ENCODE peak calls at places on chromosomes 1 and 21, in eight cellular contexts. G is GM23338, F is HepG2, D is HCT116, V is upper lobe of left lung, M is GM12878, U is Panc1, R is K562. J is an unnamed sample.

GRCh38 chr1:218665216-218665615 is 320.1 kb downstream of the TGFB2 start:
- ATAC-seq in G (no peak), F (no peak), D (peak), V (no peak), M (no peak), U (peak), R (no peak), J (peak)

GRCh38 chr1:1808206-1808605 is 29.9 kb upstream of the NADK start:
- ATAC-seq in G (no peak), F (no peak), D (no peak), V (no peak), M (no peak), U (no peak), R (no peak), J (no peak)

GRCh38 chr1:67280696-67281095 is 27.0 kb upstream of the IL12RB2 start:
- ATAC-seq in G (no peak), F (no peak), D (no peak), V (no peak), M (no peak), U (no peak), R (no peak), J (no peak)

GRCh38 chr1:93768380-93768863 is 86.8 kb upstream of the BCAR3 start:
- ATAC-seq in G (peak), F (peak), D (no peak), V (no peak), M (no peak), U (peak), R (peak), J (peak)

GRCh38 chr1:87000460-87000859 is 86.0 kb downstream of the HS2ST1 start:
- ATAC-seq in G (no peak), F (no peak), D (no peak), V (no peak), M (no peak), U (no peak), R (no peak), J (no peak)

GRCh38 chr1:213275293-213275692 is 224.3 kb downstream of the RPS6KC1 start:
- ATAC-seq in G (no peak), F (no peak), D (no peak), V (no peak), M (no peak), U (no peak), R (no peak), J (no peak)

GRCh38 chr1:214514819-214515383 is 36.5 kb downstream of the PTPN14 start:
- ATAC-seq in G (peak), F (no peak), D (no peak), V (no peak), M (no peak), U (peak), R (no peak), J (no peak)

GRCh38 chr1:117371436-117372151 is 4.3 kb downstream of the MAN1A2 start:
- ATAC-seq in G (no peak), F (peak), D (no peak), V (no peak), M (peak), U (no peak), R (peak), J (no peak)

GRCh38 chr1:115198938-115199337 is 109.6 kb upstream of the TSPAN2 start:
- ATAC-seq in G (no peak), F (no peak), D (no peak), V (no peak), M (no peak), U (no peak), R (no peak), J (no peak)

GRCh38 chr1:21534674-21535378 is 25.6 kb downstream of the ALPL start:
- ATAC-seq in G (peak), F (peak), D (peak), V (peak), M (peak), U (peak), R (peak), J (no peak)

GRCh38 chr1:152873495-152873894 is 4.6 kb upstream of the SMCP start:
- ATAC-seq in G (no peak), F (no peak), D (no peak), V (no peak), M (no peak), U (no peak), R (no peak), J (no peak)

GRCh38 chr1:6962390-6962955 is 177.2 kb downstream of the CAMTA1 start:
- ATAC-seq in G (peak), F (no peak), D (peak), V (no peak), M (peak), U (peak), R (peak), J (peak)

GRCh38 chr1:54476231-54477109 is 70.3 kb upstream of the SSBP3 start:
- ATAC-seq in G (no peak), F (no peak), D (no peak), V (no peak), M (no peak), U (no peak), R (peak), J (peak)

GRCh38 chr1:21963477-21964217 is 13.2 kb upstream of the CELA3B start:
- ATAC-seq in G (peak), F (peak), D (peak), V (peak), M (peak), U (peak), R (peak), J (peak)

GRCh38 chr1:119637719-119638118 is 10.3 kb downstream of the ZNF697 start:
- ATAC-seq in G (no peak), F (no peak), D (no peak), V (no peak), M (no peak), U (no peak), R (no peak), J (no peak)

GRCh38 chr1:8984203-8984602 is 38.5 kb downstream of the CA6 start:
- ATAC-seq in G (no peak), F (no peak), D (no peak), V (no peak), M (no peak), U (no peak), R (no peak), J (no peak)

GRCh38 chr1:8740034-8740449 is 77.4 kb downstream of the RERE start:
- ATAC-seq in G (no peak), F (peak), D (peak), V (no peak), M (no peak), U (peak), R (no peak), J (no peak)

GRCh38 chr1:2212167-2212541 is 16.0 kb upstream of the SKI start:
- ATAC-seq in G (peak), F (no peak), D (peak), V (no peak), M (no peak), U (no peak), R (no peak), J (peak)

GRCh38 chr1:40823971-40824370 is 38.2 kb downstream of the CITED4 start:
- ATAC-seq in G (no peak), F (no peak), D (no peak), V (no peak), M (no peak), U (no peak), R (no peak), J (no peak)
- TF ChIP-seq POLR2AphosphoS5 in G (no peak), F (no peak), D (no peak), V (no peak), M (no peak), U (no peak), R (no peak), J (no peak)

GRCh38 chr1:168470821-168471473 is 72.8 kb downstream of the XCL2 start:
- ATAC-seq in G (no peak), F (peak), D (peak), V (no peak), M (no peak), U (peak), R (peak), J (peak)
- TF ChIP-seq POLR2AphosphoS5 in G (no peak), F (no peak), D (no peak), V (no peak), M (no peak), U (no peak), R (no peak), J (no peak)

GRCh38 chr21:14943636-14944035 is 121.2 kb downstream of the NRIP1 start:
- ATAC-seq in G (no peak), F (peak), D (no peak), V (no peak), M (no peak), U (no peak), R (no peak), J (no peak)
- TF ChIP-seq POLR2AphosphoS5 in G (no peak), F (no peak), D (no peak), V (no peak), M (no peak), U (no peak), R (no peak), J (no peak)

DNA sequence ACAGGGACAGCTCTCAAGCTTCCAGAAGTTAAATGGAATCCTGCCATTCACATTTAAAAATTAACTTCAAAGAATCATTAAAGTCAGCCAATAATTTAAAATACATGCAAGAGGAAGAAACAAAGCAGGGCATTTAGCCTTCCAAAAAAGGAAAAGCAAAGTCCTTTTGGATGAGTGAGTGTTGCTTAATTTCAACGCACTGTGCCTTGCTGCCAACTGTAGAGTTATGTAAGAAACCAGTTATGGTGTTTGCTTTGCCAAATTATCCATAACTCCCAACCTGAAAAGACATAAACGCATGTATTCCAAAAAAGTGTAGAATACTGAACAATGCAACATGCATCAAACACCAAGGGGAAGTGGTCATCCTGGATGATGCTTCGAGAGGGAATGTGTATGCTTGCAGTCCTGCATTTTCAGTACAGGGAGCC is 16.1 kb upstream of the KCNE1 start:
- ATAC-seq in G (no peak), F (peak), D (no peak), V (no peak), M (no peak), U (no peak), R (no peak), J (no peak)
- TF ChIP-seq POLR2AphosphoS5 in G (no peak), F (no peak), D (no peak), V (no peak), M (no peak), U (no peak), R (no peak), J (peak)

DNA sequence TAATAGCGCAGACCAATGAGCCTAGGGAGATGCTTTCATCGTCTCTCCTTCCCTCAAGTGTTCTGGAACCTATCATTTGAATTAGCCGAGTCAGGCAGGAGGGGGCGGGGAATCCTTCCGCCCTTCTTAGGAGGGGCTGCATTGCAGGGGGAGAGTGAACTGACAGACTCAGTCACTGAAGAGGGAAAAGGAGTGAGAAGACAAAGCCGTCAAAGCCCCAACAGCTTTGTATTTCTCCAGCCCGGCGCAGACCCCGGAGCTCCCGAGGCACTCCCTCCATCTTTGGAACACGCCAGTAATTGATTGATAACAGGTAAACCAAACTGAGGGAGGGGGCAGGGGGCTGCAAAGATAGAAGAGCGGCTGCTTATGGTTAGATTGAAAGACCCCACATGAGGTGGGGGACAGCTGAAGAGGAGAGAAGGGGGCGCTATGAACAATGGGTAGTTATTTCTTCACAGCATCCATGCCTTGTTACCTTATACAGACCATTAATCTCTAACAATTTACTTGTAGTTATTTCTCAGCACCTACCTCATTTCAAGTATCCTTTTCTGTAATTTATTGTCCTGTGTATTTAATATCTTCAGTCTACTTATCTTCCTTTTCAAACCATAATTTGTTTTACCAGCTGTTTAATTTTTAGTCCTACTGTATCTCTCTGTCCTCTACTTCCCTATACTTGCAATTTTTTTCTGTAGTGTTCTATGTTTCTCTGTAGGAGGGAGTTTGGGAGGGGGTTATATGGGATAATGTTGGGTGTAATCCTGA is at the start of gene MLLT11:
- ATAC-seq in G (peak), F (peak), D (no peak), V (no peak), M (peak), U (peak), R (peak), J (peak)
- TF ChIP-seq POLR2AphosphoS5 in G (peak), F (no peak), D (no peak), V (no peak), M (no peak), U (no peak), R (peak), J (peak)

DNA sequence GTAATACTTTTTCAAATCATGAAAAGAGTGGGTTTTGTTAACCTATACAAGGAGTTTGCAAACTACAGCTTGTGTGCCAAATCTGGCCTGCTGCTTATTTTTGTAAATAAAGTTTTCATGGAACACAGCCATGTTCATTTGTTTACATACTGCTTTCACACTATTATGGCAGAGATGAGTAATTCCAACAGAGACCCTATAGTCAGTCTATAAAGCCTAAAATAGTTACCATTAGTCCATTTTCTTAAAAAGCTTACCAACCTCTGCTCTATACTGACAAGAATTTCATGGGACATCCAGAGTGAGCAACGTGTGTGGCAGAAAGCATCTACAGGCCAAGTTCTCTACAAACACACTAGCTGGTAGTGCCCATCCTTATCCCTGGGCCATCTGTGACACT is 42.6 kb downstream of the ERO1B start:
- ATAC-seq in G (no peak), F (no peak), D (no peak), V (no peak), M (no peak), U (no peak), R (no peak), J (no peak)
- TF ChIP-seq POLR2AphosphoS5 in G (no peak), F (no peak), D (no peak), V (no peak), M (no peak), U (no peak), R (no peak), J (no peak)

DNA sequence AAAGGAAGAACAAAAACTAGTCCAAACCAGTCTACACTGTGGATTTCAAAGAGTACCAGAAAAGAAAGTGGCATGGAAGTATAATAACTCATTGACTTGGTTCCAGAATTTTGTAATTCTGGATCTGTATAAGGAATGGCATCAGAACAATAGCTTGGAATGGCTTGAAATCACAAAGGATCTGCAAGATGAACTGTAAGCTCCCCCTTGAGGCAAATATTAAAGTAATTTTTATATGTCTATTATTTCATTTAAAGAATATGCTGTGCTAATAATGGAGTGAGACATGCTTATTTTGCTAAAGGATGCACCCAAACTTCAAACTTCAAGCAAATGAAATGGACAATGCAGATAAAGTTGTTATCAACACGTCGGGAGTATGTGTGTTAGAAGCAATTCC is 21.3 kb downstream of the CHODL start:
- ATAC-seq in G (no peak), F (no peak), D (no peak), V (no peak), M (no peak), U (no peak), R (no peak), J (no peak)
- TF ChIP-seq POLR2AphosphoS5 in G (no peak), F (no peak), D (no peak), V (no peak), M (no peak), U (no peak), R (no peak), J (no peak)

DNA sequence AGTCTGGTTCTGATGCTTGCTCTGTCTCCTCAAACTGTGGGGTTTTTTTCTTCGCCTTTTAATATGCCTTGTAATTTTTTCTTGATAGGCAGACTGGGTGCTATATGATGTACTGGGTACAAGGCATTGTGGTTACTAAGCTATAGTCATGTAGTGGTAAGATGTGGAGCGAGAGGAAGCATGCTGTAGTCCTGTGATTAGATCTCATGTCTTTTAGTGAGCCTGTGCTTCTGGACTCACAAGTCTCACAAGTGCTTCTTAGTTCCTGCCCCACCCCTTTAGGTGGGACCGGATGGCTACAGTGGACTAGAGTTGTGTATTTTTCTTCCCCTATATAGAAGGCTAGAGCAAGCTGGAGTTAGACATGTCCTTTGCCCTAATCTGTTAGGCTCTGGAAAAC is 178.7 kb downstream of the DNM3 start:
- ATAC-seq in G (no peak), F (no peak), D (no peak), V (no peak), M (no peak), U (no peak), R (no peak), J (no peak)
- TF ChIP-seq POLR2AphosphoS5 in G (no peak), F (no peak), D (no peak), V (no peak), M (no peak), U (no peak), R (no peak), J (no peak)

DNA sequence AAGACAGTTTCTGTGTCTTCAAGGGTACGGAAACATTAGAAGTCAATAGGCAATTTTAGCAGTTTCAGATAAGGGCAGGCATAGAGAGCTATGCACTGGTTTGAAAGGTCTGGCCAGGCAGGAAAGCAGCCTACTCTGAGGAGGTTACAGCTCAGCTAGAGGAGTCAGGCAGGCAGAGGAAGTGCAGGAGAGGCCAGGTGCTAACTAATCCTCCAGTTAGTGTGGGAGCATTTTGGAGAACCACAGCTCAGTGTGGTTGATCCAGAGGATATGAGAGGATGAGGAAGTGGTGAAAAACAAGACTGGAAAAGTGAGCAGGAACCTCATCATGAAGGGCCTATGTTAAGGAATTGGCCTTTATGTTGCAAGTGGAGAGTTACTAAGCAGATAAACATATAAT is 282.4 kb upstream of the SGIP1 start:
- ATAC-seq in G (peak), F (no peak), D (peak), V (no peak), M (peak), U (no peak), R (no peak), J (no peak)
- TF ChIP-seq POLR2AphosphoS5 in G (no peak), F (no peak), D (no peak), V (peak), M (no peak), U (no peak), R (no peak), J (no peak)